ENCODE peak calls at places on chromosomes 2 and 18, in four cellular contexts. I is HCT116, F is hepatocyte, A is PC-3. X is an unnamed sample.

GRCh38 chr18:44536619-44537018 is 144.1 kb upstream of the SETBP1 start:
- DNase-seq in F (peak; percentile 11), A (no peak), I (no peak), X (no peak)

GRCh38 chr2:164485541-164485940 is 135.7 kb downstream of the GRB14 start:
- DNase-seq in F (no peak), I (no peak), A (no peak), X (no peak)

GRCh38 chr18:31716362-31716761 is 32.0 kb upstream of the B4GALT6 start:
- DNase-seq in I (no peak), A (no peak), F (peak; percentile 28), X (no peak)

GRCh38 chr2:216833076-216833475 is 26.8 kb downstream of the TNP1 start:
- DNase-seq in I (no peak), F (no peak), A (no peak), X (no peak)

GRCh38 chr2:232018191-232018590 is 56.7 kb downstream of the DIS3L2 start:
- DNase-seq in I (no peak), F (no peak), A (no peak), X (no peak)

GRCh38 chr2:72263043-72263780 is 115.5 kb upstream of the CYP26B1 start:
- DNase-seq in I (no peak), A (peak; percentile 61), F (peak; percentile 10), X (no peak)

GRCh38 chr2:43345391-43345813 is 119.0 kb upstream of the ZFP36L2 start:
- DNase-seq in I (no peak), F (no peak), A (no peak), X (no peak)

GRCh38 chr2:174965992-174966789 is 39.0 kb downstream of the CHN1 start:
- DNase-seq in F (no peak), I (no peak), A (peak; percentile 4), X (no peak)

GRCh38 chr18:48735070-48735676 is 196.3 kb downstream of the CTIF start:
- DNase-seq in F (no peak), I (no peak), A (peak; percentile 4), X (no peak)

GRCh38 chr2:236665130-236665529 is 95.5 kb downstream of the ACKR3 start:
- DNase-seq in F (no peak), A (peak; percentile 18), I (no peak), X (no peak)

GRCh38 chr2:96152301-96153165 is 7.3 kb upstream of the DUSP2 start:
- DNase-seq in F (peak; percentile 5), A (no peak), I (no peak), X (peak; percentile 35)

GRCh38 chr2:198917275-198917674 is 540.5 kb downstream of the SATB2 start:
- DNase-seq in A (no peak), F (no peak), I (no peak), X (no peak)

GRCh38 chr2:102317715-102318114 is 6.4 kb downstream of the IL1RL1 start:
- DNase-seq in F (no peak), I (no peak), A (no peak), X (no peak)

GRCh38 chr2:219726916-219727315 is 99.5 kb downstream of the SLC4A3 start:
- DNase-seq in I (no peak), F (no peak), A (peak; percentile 43), X (no peak)

GRCh38 chr18:49285627-49286026 is 174.8 kb downstream of the DYM start:
- DNase-seq in I (no peak), A (no peak), F (no peak), X (no peak)

DNA sequence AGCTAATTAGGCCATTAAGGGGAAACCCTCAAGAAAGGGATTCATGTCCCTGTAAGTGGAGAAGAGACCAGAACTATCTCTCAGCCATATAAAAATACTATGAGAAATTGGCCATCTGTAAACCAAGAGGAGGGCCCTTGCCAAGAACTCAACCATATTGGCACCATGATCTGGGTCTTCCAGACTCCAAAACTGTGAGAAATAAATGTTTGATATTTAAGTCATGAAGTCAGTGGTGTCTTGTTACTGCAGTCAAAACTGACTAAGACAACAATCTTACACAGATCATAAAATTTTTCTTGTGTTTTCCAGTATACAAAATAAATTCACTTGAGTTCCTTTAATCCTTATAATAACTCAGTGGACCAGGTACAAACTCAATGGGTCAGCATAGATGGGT is 589.8 kb upstream of the CDH2 start:
- DNase-seq in F (no peak), A (peak; percentile 23), I (no peak), X (no peak)
- H2AFZ ChIP-seq in F (no peak overlapping the region), A (no peak overlapping the region), I (no peak overlapping the region), X (no peak overlapping the region)

GRCh38 chr18:36446059-36446458 is 148.5 kb downstream of the FHOD3 start:
- DNase-seq in F (no peak), A (peak; percentile 64), I (no peak), X (no peak)

GRCh38 chr18:36449451-36449850 is 151.9 kb downstream of the FHOD3 start:
- DNase-seq in F (no peak), I (no peak), A (no peak), X (no peak)

GRCh38 chr18:36451454-36452251 is 154.1 kb downstream of the FHOD3 start:
- DNase-seq in I (no peak), F (no peak), A (peak; percentile 53), X (no peak)

GRCh38 chr18:36450264-36450663 is 152.8 kb downstream of the FHOD3 start:
- DNase-seq in I (no peak), F (no peak), A (no peak), X (no peak)

GRCh38 chr18:36448384-36449290 is 151.1 kb downstream of the FHOD3 start:
- DNase-seq in I (no peak), F (no peak), A (no peak), X (no peak)
- TF ChIP-seq CTCF in I (no peak), F (no peak), A (no peak), X (no peak)

DNA sequence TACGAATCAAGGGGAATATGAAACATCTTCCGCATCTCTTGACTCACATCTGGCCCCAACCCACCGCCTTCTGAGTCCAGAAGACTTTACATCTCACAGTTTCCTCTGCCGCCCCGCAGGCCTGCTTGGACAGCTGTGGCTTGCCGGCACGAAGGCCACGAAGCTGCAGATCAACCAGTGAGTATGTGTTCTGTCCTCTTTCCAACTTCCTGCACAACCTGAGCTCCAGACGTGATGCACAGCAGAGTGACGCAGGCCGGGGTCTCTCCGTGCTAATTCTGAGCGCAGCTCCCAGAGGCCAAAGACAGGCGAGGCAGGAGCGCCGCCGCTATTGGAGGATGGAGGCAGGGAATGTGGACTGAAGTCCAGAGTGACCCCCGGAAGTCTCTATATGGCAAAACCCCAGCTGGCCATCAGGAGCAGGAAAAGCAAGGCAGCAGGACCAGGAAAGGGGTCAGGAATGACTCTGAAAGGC is 93.5 kb downstream of the ZCCHC2 start:
- DNase-seq in I (no peak), A (no peak), F (no peak), X (no peak)
- H3K4me1 ChIP-seq in I (no peaks in the 10 kb centered on the region), A (no peaks in the 10 kb centered on the region), F (peaks cover 5% of the 10 kb centered on the region), X (no peaks in the 10 kb centered on the region)

GRCh38 chr18:67731853-67732252 is 215.3 kb upstream of the DSEL start:
- DNase-seq in I (no peak), A (peak; percentile 66), F (no peak), X (no peak)

GRCh38 chr18:67733094-67733493 is 216.6 kb upstream of the DSEL start:
- DNase-seq in A (peak; percentile 66), F (no peak), I (no peak), X (no peak)

GRCh38 chr18:67730884-67731283 is 214.4 kb upstream of the DSEL start:
- DNase-seq in F (no peak), A (peak; percentile 94), I (no peak), X (no peak)

GRCh38 chr18:67735506-67735905 is 219.0 kb upstream of the DSEL start:
- DNase-seq in F (no peak), A (no peak), I (no peak), X (no peak)
- H2AFZ ChIP-seq in F (no peak overlapping the region), A (no peak overlapping the region), I (no peak overlapping the region), X (no peak overlapping the region)

DNA sequence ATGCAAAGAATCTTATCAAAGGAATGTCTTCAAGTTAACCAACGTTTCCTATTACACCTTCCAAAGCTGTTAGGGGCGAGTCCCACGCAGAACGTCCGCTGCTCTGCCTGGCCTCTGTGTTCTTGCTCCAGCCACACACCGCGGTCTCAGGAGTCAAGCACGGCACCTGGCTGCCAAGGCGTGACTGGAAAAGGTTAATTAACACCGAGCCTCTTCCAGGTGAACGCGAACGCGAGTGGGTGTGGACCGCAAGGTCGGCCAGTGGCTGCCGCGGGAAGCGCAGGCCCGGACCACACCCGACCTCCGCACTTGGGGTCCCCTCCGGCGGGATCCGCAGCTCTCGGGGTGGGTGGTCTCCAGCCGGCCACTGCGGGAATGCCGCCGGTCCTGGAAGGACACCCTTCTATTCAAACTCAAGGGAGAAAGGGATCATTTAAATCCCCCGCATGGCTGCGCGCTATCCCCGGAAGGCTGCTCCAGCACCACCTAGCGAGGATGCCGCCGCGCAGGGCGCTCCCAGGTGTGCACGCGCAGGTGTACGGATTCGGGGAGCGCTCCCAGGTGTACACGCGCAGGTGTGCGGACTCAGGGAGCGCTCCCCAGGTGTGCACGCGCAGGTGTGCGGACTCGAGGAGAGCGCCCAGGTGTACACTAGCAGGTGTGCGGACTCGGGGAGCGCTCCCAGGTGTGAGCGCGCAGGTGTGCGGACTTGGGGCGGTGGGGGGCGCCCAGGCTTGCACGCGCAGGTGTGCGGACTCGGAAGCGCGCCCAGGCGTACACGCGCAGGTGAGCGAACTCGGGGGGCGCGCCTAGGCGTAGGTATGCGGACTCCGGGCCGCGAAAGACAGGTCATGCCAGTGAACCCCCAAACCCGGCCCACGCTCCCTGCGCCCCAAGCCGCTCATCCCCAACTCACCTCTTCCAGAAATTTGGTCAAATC is 662 bp downstream of the CYB5A start:
- DNase-seq in I (peak; percentile 39), F (peak; percentile 86), A (peak; percentile 70), X (no peak)
- TF ChIP-seq CTCF in I (peak; percentile 29), F (peak; percentile 45), A (peak; percentile 43), X (no peak)

GRCh38 chr2:227453810-227454209 is 18.1 kb upstream of the AGFG1 start:
- DNase-seq in F (no peak), A (no peak), I (no peak), X (no peak)
- H3K4me1 ChIP-seq in F (peaks cover 21% of the 10 kb centered on the region), A (no peaks in the 10 kb centered on the region), I (no peaks in the 10 kb centered on the region), X (no peaks in the 10 kb centered on the region)